ENCODE peak calls at places on chromosomes 2 and 18, in six cellular contexts. Q, F, R, S, U and G are unnamed samples.

GRCh38 chr2:189285962-189286648 is 106.5 kb upstream of the COL5A2 start:
- DNase-seq in Q (no peak), S (peak), R (no peak), U (peak), F (peak), G (no peak)

GRCh38 chr18:60372598-60372997 is at the start of gene MC4R:
- DNase-seq in U (no peak), F (peak), Q (no peak), R (peak), S (peak), G (peak)

GRCh38 chr2:174634130-174635014 is 36.8 kb upstream of the WIPF1 start:
- DNase-seq in Q (no peak), S (peak), F (peak), R (no peak), U (peak), G (no peak)

GRCh38 chr2:156199588-156199987 is 132.9 kb downstream of the NR4A2 start:
- DNase-seq in U (peak), R (no peak), Q (no peak), S (no peak), F (no peak), G (no peak)

GRCh38 chr2:237875234-237876055 is 16.0 kb downstream of the RAMP1 start:
- DNase-seq in U (no peak), Q (no peak), S (no peak), F (no peak), R (no peak), G (no peak)

GRCh38 chr18:10453885-10454772 is at the start of gene APCDD1:
- DNase-seq in F (no peak), U (peak), R (peak), Q (peak), S (peak), G (peak)

GRCh38 chr2:16295891-16296290 is 355.5 kb downstream of the MYCN start:
- DNase-seq in U (peak), Q (peak), F (no peak), R (no peak), S (no peak), G (no peak)

GRCh38 chr2:113888641-113889470 is 1.0 kb upstream of the ACTR3 start:
- DNase-seq in R (no peak), U (no peak), F (no peak), S (no peak), Q (no peak), G (no peak)

GRCh38 chr2:100580474-100581264 is 17.9 kb downstream of the PDCL3 start:
- DNase-seq in F (no peak), U (no peak), R (no peak), S (no peak), Q (no peak), G (no peak)

GRCh38 chr18:28204154-28204553 is 27.2 kb upstream of the CDH2 start:
- DNase-seq in Q (no peak), U (no peak), F (peak), S (peak), R (no peak), G (no peak)

GRCh38 chr2:27264253-27264752 is 1.5 kb upstream of the SLC30A3 start:
- DNase-seq in U (peak), Q (peak), R (peak), S (no peak), F (no peak), G (no peak)

GRCh38 chr2:202051499-202052161 is 18.0 kb downstream of the FZD7 start:
- DNase-seq in Q (no peak), F (peak), R (no peak), U (no peak), S (no peak), G (peak)

GRCh38 chr2:905833-906140 is 44.9 kb upstream of the SNTG2 start:
- DNase-seq in Q (peak), S (no peak), F (no peak), R (peak), U (no peak), G (no peak)

GRCh38 chr2:131038258-131039100 is 54.8 kb downstream of the FAM168B start:
- DNase-seq in Q (no peak), F (no peak), U (no peak), S (no peak), R (no peak), G (no peak)

GRCh38 chr2:105933906-105934305 is 189.2 kb downstream of the NCK2 start:
- DNase-seq in U (no peak), Q (no peak), F (no peak), R (no peak), S (no peak), G (no peak)

GRCh38 chr2:105934467-105934866 is 189.8 kb downstream of the NCK2 start:
- DNase-seq in R (no peak), Q (no peak), U (no peak), S (no peak), F (no peak), G (no peak)

GRCh38 chr2:219836647-219837177 is 209.3 kb downstream of the SLC4A3 start:
- DNase-seq in F (peak), S (no peak), U (peak), R (no peak), Q (no peak), G (no peak)

GRCh38 chr2:43363086-43363485 is 136.7 kb upstream of the ZFP36L2 start:
- DNase-seq in F (no peak), R (no peak), U (peak), S (no peak), Q (no peak), G (no peak)

GRCh38 chr2:167134381-167135072 is 246.2 kb downstream of the XIRP2 start:
- DNase-seq in U (no peak), Q (no peak), F (peak), S (peak), R (no peak), G (no peak)

GRCh38 chr2:32384529-32384928 is 27.7 kb downstream of the BIRC6 start:
- DNase-seq in Q (no peak), R (no peak), S (peak), U (peak), F (peak), G (no peak)

GRCh38 chr2:36716136-36716535 is 19.6 kb downstream of the VIT start:
- DNase-seq in F (no peak), R (no peak), S (no peak), Q (no peak), U (no peak), G (no peak)

GRCh38 chr18:22170421-22171262 is 1.3 kb downstream of the GATA6 start:
- DNase-seq in F (peak), S (peak), R (peak), Q (peak), U (peak), G (no peak)

GRCh38 chr2:210445116-210445707 is 31.3 kb downstream of the LANCL1 start:
- DNase-seq in F (peak), U (peak), S (peak), R (no peak), Q (no peak), G (no peak)

GRCh38 chr2:217797170-217797569 is 205.6 kb downstream of the TNS1 start:
- DNase-seq in S (no peak), U (no peak), F (no peak), R (no peak), Q (no peak), G (no peak)

GRCh38 chr2:128867936-128868636 is 549.4 kb upstream of the HS6ST1 start:
- DNase-seq in F (no peak), Q (no peak), R (no peak), U (no peak), S (no peak), G (no peak)

DNA sequence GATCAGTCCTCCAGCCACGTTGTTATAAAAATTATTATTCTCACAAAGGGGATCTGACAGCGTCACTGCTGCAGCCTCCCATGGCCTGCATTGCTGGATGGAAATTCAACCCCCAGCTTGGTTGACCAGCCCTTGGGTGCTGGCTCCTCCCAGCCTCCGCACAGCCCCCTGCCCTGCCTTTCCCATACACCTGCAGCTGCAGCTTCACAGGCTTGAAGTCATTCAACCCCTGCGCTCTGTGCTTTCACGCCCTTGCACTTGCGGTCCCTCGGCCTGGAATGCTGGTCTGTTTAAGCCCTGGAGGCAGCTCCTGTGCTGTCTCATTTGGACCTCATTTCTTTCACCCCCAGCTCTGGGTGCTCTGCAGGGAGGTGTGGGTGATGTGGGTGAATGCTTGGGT is 861 bp upstream of the CD8A start:
- DNase-seq in Q (no peak), F (no peak), U (no peak), S (no peak), R (peak), G (no peak)
- H3K4me2 ChIP-seq in Q (peak), F (no peak), U (no peak), S (no peak), R (peak), G (peak)

DNA sequence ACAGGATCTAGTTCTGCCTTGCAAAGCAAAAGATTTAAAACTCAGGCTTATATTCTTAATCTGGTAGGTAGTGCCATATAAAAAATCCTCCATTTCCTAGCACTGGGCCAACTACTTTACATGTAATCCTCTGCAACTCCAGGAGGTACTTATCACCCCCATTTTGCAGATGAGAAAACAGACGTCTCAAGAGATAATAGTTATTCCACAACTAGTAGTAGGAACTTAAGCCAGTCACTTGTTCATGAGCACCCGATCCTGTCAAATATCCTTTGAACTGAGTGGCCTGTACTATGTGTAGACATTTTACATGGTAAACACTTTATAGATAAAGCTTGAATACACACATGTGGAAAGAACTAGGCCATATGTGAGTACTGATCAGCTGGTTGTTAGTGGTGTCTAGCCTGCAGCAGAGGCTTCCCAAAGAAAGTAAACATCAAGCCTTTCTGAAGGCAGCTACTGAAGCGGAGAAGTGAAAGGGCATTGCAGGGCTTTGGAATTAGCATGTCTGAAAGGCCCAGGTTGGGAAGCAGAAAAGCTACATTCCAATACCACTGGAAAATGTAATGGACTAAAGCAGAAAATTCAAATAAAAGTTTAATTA is 48.0 kb downstream of the NAB1 start:
- DNase-seq in R (no peak), Q (no peak), S (no peak), F (no peak), U (peak), G (peak)
- H3K4ac ChIP-seq in R (no peak), Q (no peak), S (no peak), F (no peak), U (no peak), G (no peak)

GRCh38 chr18:79964330-79965118 is at the start of gene HSBP1L1:
- DNase-seq in U (peak), S (peak), R (peak), Q (peak), F (no peak), G (peak)

GRCh38 chr18:79962311-79962710 is 2.1 kb upstream of the HSBP1L1 start:
- DNase-seq in S (no peak), F (peak), R (no peak), U (peak), Q (no peak), G (no peak)

GRCh38 chr18:79963658-79964329 is 649 bp upstream of the HSBP1L1 start:
- DNase-seq in U (no peak), R (no peak), F (no peak), Q (no peak), S (no peak), G (no peak)

GRCh38 chr18:79962835-79963657 is 1.4 kb upstream of the HSBP1L1 start:
- DNase-seq in U (no peak), Q (no peak), R (no peak), F (no peak), S (no peak), G (no peak)

GRCh38 chr18:79965119-79965902 is 868 bp downstream of the HSBP1L1 start:
- DNase-seq in F (peak), Q (peak), S (peak), U (peak), R (peak), G (no peak)
- H2AFZ ChIP-seq in F (peak), Q (no peak), S (no peak), U (peak), R (no peak), G (peak)

DNA sequence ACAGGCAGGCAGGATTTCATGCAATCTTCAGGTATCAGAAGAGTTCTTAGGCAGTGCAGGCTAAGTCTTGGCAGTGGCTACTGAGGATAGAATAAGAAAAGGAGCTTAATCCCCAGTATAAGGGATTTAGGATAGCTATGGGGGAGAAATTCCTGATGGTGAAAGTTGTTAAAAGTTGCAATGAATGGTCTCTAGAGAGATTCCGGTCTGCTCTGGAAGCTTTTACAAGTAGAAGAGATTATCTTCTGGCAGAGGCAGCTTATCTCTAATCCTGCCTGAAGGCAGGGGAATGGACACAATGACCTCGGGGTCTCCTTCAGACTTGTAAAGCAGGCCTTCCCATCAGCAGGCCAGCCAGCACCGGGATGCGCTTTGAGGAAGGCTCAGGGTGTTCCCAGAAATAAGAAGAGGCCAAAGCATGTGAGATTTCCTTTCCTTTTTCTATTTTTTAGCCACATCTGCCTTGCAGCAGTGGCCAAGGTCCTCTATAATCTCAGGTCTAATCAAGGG is 253.9 kb upstream of the KLHL29 start:
- DNase-seq in F (no peak), Q (no peak), R (no peak), U (no peak), S (no peak), G (no peak)
- H3K4me2 ChIP-seq in F (no peak), Q (no peak), R (no peak), U (no peak), S (no peak), G (no peak)

GRCh38 chr2:239498981-239499633 is 98.3 kb upstream of the HDAC4 start:
- DNase-seq in Q (no peak), U (no peak), S (no peak), R (no peak), F (no peak), G (no peak)

GRCh38 chr2:239498576-239498975 is 97.8 kb upstream of the HDAC4 start:
- DNase-seq in R (no peak), S (no peak), F (no peak), Q (no peak), U (no peak), G (no peak)

GRCh38 chr2:239499989-239500914 is 99.4 kb upstream of the HDAC4 start:
- DNase-seq in Q (no peak), R (no peak), U (no peak), S (no peak), F (no peak), G (no peak)

GRCh38 chr2:239502430-239503221 is 101.8 kb upstream of the HDAC4 start:
- DNase-seq in F (no peak), R (no peak), S (no peak), U (no peak), Q (no peak), G (no peak)

GRCh38 chr2:239500915-239501630 is 100.3 kb upstream of the HDAC4 start:
- DNase-seq in S (no peak), R (no peak), F (no peak), Q (no peak), U (peak), G (no peak)
- H3K4ac ChIP-seq in S (no peak), R (no peak), F (no peak), Q (no peak), U (no peak), G (no peak)

GRCh38 chr2:241180495-241180894 is 8.0 kb upstream of the ANO7 start:
- DNase-seq in F (no peak), S (no peak), R (peak), U (peak), Q (peak), G (no peak)
- H2AFZ ChIP-seq in F (no peak), S (no peak), R (no peak), U (no peak), Q (no peak), G (no peak)